ENCODE peak calls at places on chromosomes 4 and X, in four cellular contexts. D, W, K and Z are unnamed samples.

GRCh38 chr4:181998588-181998987 is 244.6 kb upstream of the TENM3 start:
- DNase-seq in D (no peak), W (no peak), K (no peak), Z (no peak)

GRCh38 chr4:11368701-11369115 is 60.0 kb downstream of the HS3ST1 start:
- DNase-seq in D (no peak), W (no peak), K (no peak), Z (no peak)

GRCh38 chr4:180827193-180827592 is 1416.0 kb upstream of the TENM3 start:
- DNase-seq in D (peak; percentile 50), W (no peak), K (no peak), Z (no peak)

GRCh38 chr4:35689866-35690265 is 554.4 kb downstream of the ARAP2 start:
- DNase-seq in D (no peak), W (no peak), K (no peak), Z (no peak)

GRCh38 chr4:74544655-74545361 is 99.9 kb downstream of the AREG start:
- DNase-seq in D (no peak), W (no peak), K (no peak), Z (no peak)

GRCh38 chrX:8673211-8673610 is 58.7 kb downstream of the ANOS1 start:
- DNase-seq in D (no peak), W (no peak), K (no peak), Z (no peak)

GRCh38 chrX:47316276-47317025 is 53.9 kb upstream of the ZNF157 start:
- DNase-seq in D (peak; percentile 8), W (no peak), K (no peak), Z (no peak)

GRCh38 chr4:151129801-151130200 is 30.4 kb downstream of the RPS3A start:
- DNase-seq in D (no peak), W (no peak), K (no peak), Z (no peak)

GRCh38 chr4:87524456-87524855 is 4.7 kb downstream of the SPARCL1 start:
- DNase-seq in D (peak; percentile 67), W (no peak), K (no peak), Z (no peak)

GRCh38 chr4:176444741-176445140 is 125.0 kb downstream of the SPCS3 start:
- DNase-seq in D (peak; percentile 90), W (no peak), K (no peak), Z (no peak)

GRCh38 chr4:134422776-134423175 is 221.2 kb upstream of the PABPC4L start:
- DNase-seq in D (no peak), W (no peak), K (no peak), Z (no peak)

GRCh38 chr4:6641164-6641970 is 882 bp downstream of the MRFAP1 start:
- DNase-seq in D (peak; percentile 37), W (peak; percentile 31), K (no peak), Z (no peak)

GRCh38 chr4:185566972-185567749 is 31.9 kb upstream of the PDLIM3 start:
- DNase-seq in D (peak; percentile 91), W (no peak), K (no peak), Z (peak; percentile 90)

GRCh38 chrX:17697191-17697590 is 40.1 kb upstream of the SCML1 start:
- DNase-seq in D (peak; percentile 9), W (no peak), K (no peak), Z (no peak)
- TF ChIP-seq CTCF in D (no peak), W (no peak), K (no peak), Z (no peak)

GRCh38 chrX:133699023-133699728 is 283.9 kb upstream of the GPC4 start:
- DNase-seq in D (no peak), W (no peak), K (no peak), Z (no peak)
- TF ChIP-seq CTCF in D (no peak), W (no peak), K (no peak), Z (no peak)

GRCh38 chr4:2283199-2283711 is 21.3 kb upstream of the MXD4 start:
- DNase-seq in D (no peak), W (no peak), K (no peak), Z (no peak)

GRCh38 chr4:2284161-2284933 is 22.4 kb upstream of the MXD4 start:
- DNase-seq in D (no peak), W (no peak), K (no peak), Z (peak; percentile 4)

GRCh38 chr4:2280531-2281300 is 18.8 kb upstream of the MXD4 start:
- DNase-seq in D (no peak), W (no peak), K (no peak), Z (no peak)

GRCh38 chr4:2284934-2285664 is 23.2 kb upstream of the MXD4 start:
- DNase-seq in D (peak; percentile 64), W (no peak), K (peak; percentile 4), Z (peak; percentile 3)

GRCh38 chr4:2281575-2282343 is 19.9 kb upstream of the MXD4 start:
- DNase-seq in D (no peak), W (no peak), K (no peak), Z (no peak)
- TF ChIP-seq CTCF in D (no peak), W (no peak), K (no peak), Z (no peak)

GRCh38 chr4:122577808-122578781 is 42.8 kb downstream of the IL21 start:
- DNase-seq in D (peak; percentile 53), W (peak; percentile 30), K (no peak), Z (no peak)
- TF ChIP-seq CTCF in D (peak; percentile 92), W (peak; percentile 78), K (no peak), Z (peak; percentile 48)

DNA sequence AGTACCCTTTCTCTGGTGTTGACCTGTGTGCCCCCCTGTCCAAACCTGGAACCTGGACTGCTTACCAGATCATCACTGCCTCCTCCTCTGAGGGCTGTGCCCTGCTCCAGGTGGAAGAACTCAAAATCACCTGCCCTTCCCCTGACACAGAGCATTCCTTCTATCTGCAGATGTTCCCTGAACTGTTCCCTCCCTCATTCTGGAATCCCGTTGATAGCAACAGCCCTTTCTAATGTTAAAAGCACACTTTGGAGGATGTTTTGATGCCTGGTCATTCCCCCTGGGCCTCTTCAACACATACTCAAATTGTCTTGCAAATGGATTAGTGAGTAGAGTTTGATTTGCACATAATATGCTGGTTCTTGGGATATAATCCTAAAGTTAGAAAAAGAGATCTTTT is 225.8 kb downstream of the FGF13 start:
- DNase-seq in D (no peak), W (no peak), K (no peak), Z (no peak)
- TF ChIP-seq CTCF in D (no peak), W (no peak), K (no peak), Z (no peak)

DNA sequence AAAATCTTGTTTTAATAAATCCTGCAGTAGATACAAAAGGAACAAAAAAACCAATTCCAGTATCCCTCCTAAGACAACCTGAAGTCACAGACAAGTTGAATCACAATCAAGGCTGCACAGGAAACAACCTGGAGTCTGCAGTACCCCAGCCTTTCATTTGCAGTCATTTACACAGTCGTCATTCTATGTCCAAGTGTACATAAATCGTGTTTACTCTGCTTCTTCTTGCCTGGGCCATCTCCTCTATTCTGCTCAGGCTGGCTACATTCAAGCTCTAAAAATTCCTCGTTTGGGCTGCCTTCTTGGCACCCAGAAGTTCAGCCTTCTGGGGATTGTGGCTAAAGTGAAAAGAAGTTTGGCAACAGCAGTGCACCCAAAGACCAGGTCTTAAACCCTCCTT is 37.8 kb downstream of the NALF2 start:
- DNase-seq in D (no peak), W (no peak), K (no peak), Z (no peak)
- TF ChIP-seq CTCF in D (no peak), W (no peak), K (no peak), Z (no peak)